ENCODE peak calls at places on chromosomes 16 and 17, in seven cellular contexts. F, O, D, N, Y, H and C are unnamed samples.

GRCh38 chr17:21061971-21062526 is 19.2 kb upstream of the USP22 start:
- DNase-seq in F (no peak), O (no peak), D (no peak), N (no peak), Y (no peak), H (no peak), C (no peak)

GRCh38 chr16:82439678-82440293 is 187.0 kb upstream of the CDH13 start:
- DNase-seq in F (no peak), O (no peak), D (peak), N (no peak), Y (no peak), H (no peak), C (no peak)

GRCh38 chr17:64129515-64129764 is 504 bp downstream of the ERN1 start:
- DNase-seq in F (no peak), O (no peak), D (no peak), N (no peak), Y (no peak), H (no peak), C (no peak)

GRCh38 chr16:54066451-54067056 is 220.0 kb downstream of the IRX3 start:
- DNase-seq in F (no peak), O (no peak), D (no peak), N (no peak), Y (no peak), H (no peak), C (no peak)

GRCh38 chr16:30570621-30571443 is 682 bp downstream of the ZNF688 start:
- DNase-seq in F (no peak), O (peak), D (no peak), N (no peak), Y (peak), H (peak), C (no peak)

GRCh38 chr17:40498281-40499084 is 2.9 kb downstream of the TNS4 start:
- DNase-seq in F (no peak), O (no peak), D (no peak), N (no peak), Y (no peak), H (no peak), C (peak)

GRCh38 chr16:50183316-50183715 is 30.2 kb downstream of the TENT4B start:
- DNase-seq in F (no peak), O (peak), D (no peak), N (no peak), Y (no peak), H (no peak), C (peak)

GRCh38 chr16:79155904-79156303 is 444.6 kb downstream of the MAF start:
- DNase-seq in F (no peak), O (no peak), D (no peak), N (no peak), Y (no peak), H (no peak), C (no peak)

GRCh38 chr17:72455562-72455961 is 334.7 kb downstream of the SOX9 start:
- DNase-seq in F (no peak), O (no peak), D (no peak), N (no peak), Y (no peak), H (no peak), C (no peak)

GRCh38 chr16:59088401-59088800 is 354.3 kb upstream of the GOT2 start:
- DNase-seq in F (no peak), O (peak), D (no peak), N (no peak), Y (no peak), H (no peak), C (no peak)

GRCh38 chr16:77833906-77834599 is 45.7 kb downstream of the VAT1L start:
- DNase-seq in F (no peak), O (peak), D (no peak), N (peak), Y (no peak), H (no peak), C (peak)

GRCh38 chr17:58096892-58097291 is 13.7 kb downstream of the DYNLL2 start:
- DNase-seq in F (no peak), O (no peak), D (no peak), N (no peak), Y (no peak), H (no peak), C (no peak)

GRCh38 chr17:3543453-3543852 is 14.2 kb downstream of the TRPV3 start:
- DNase-seq in F (no peak), O (no peak), D (no peak), N (no peak), Y (no peak), H (no peak), C (no peak)

GRCh38 chr16:88320947-88321634 is 61.7 kb upstream of the ZNF469 start:
- DNase-seq in F (no peak), O (no peak), D (peak), N (no peak), Y (no peak), H (no peak), C (no peak)

GRCh38 chr16:59048876-59049275 is 314.8 kb upstream of the GOT2 start:
- DNase-seq in F (no peak), O (no peak), D (no peak), N (no peak), Y (no peak), H (no peak), C (no peak)

GRCh38 chr17:10737168-10737622 is 7.4 kb upstream of the TMEM220 start:
- DNase-seq in F (peak), O (peak), D (peak), N (no peak), Y (peak), H (peak), C (peak)

GRCh38 chr16:50065624-50066481 is at the start of gene HEATR3:
- DNase-seq in F (peak), O (peak), D (peak), N (peak), Y (peak), H (peak), C (peak)

GRCh38 chr16:19014456-19014855 is 30.7 kb downstream of the TMC7 start:
- DNase-seq in F (no peak), O (no peak), D (no peak), N (no peak), Y (no peak), H (no peak), C (no peak)

GRCh38 chr17:56929362-56929969 is 15.6 kb upstream of the TRIM25 start:
- DNase-seq in F (no peak), O (peak), D (peak), N (no peak), Y (no peak), H (no peak), C (no peak)

GRCh38 chr17:17628388-17629008 is 37.0 kb upstream of the PEMT start:
- DNase-seq in F (no peak), O (no peak), D (no peak), N (no peak), Y (no peak), H (no peak), C (no peak)

GRCh38 chr17:31537558-31537957 is 146.1 kb downstream of the RAB11FIP4 start:
- DNase-seq in F (no peak), O (no peak), D (no peak), N (no peak), Y (peak), H (no peak), C (no peak)

GRCh38 chr16:73065617-73066313 is 17.8 kb upstream of the ZFHX3 start:
- DNase-seq in F (no peak), O (no peak), D (no peak), N (no peak), Y (no peak), H (no peak), C (no peak)

GRCh38 chr16:3131755-3132377 is 3.0 kb upstream of the ZNF213 start:
- DNase-seq in F (no peak), O (peak), D (no peak), N (no peak), Y (no peak), H (no peak), C (no peak)

GRCh38 chr16:3127745-3128144 is 7.1 kb upstream of the ZNF213 start:
- DNase-seq in F (no peak), O (no peak), D (no peak), N (no peak), Y (no peak), H (no peak), C (no peak)

GRCh38 chr16:3123986-3124886 is 10.6 kb upstream of the ZNF213 start:
- DNase-seq in F (peak), O (peak), D (peak), N (peak), Y (peak), H (peak), C (peak)

GRCh38 chr16:3134338-3135119 is at the start of gene ZNF213:
- DNase-seq in F (peak), O (peak), D (peak), N (peak), Y (peak), H (peak), C (peak)

DNA sequence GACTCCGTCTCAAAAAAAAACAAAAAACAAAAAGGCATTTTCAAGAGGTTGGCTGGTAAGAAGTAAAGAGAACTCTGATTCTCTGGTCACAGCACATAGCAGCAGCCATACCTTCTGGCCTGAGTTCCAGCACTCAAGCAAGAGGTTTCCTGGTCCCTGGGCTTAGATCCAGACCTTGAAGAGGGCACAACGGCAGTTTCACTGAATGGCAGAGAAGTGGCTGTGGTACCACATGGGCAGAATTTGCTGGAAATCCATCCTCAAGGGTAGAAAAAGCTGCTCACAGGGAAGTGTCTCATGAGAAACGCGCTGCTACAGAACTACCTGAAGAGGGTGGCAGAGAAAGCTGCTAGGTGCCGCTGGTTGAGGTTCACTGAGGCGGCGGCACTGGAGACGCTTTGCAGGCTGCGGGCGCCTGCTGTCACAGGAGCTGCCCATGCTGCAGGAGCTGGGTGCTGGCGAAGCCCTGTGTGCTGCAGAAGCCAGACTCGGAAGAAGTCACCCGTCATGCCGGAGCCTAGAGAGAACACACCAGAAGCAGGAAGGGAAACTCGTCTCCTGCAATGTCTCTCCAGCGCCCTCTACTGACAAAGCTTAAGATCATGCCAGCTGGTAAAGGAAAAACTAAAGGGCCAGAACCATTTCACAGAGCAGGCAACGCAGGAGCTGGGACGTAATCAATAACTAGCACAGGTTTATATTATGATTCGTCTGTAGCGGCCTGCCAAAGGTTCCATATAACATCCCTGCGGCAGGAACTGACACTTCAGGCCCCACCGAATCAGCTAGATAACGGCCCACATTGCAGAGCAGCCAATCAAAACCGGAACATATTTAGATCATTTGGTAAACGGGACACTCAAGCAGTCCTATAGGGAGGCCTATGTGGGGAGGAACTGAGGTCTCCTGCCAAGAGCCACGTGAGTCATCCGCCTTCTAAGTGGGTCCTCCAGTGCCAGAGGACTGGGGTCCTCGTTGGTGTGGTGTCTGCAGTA is 5.4 kb upstream of the ZNF213 start:
- DNase-seq in F (peak), O (peak), D (no peak), N (no peak), Y (peak), H (peak), C (no peak)
- TF ChIP-seq CTCF in F (peak), O (peak), D (peak), N (peak), Y (peak), H (peak), C (peak)

GRCh38 chr17:33024688-33025486 is 33.2 kb downstream of the SPACA3 start:
- DNase-seq in F (no peak), O (no peak), D (no peak), N (no peak), Y (no peak), H (no peak), C (no peak)

GRCh38 chr17:33023790-33024189 is 32.1 kb downstream of the SPACA3 start:
- DNase-seq in F (no peak), O (no peak), D (no peak), N (no peak), Y (no peak), H (no peak), C (no peak)

GRCh38 chr17:33019161-33019560 is 27.5 kb downstream of the SPACA3 start:
- DNase-seq in F (no peak), O (no peak), D (no peak), N (no peak), Y (no peak), H (no peak), C (no peak)

GRCh38 chr17:33017366-33017765 is 25.7 kb downstream of the SPACA3 start:
- DNase-seq in F (no peak), O (no peak), D (no peak), N (no peak), Y (no peak), H (no peak), C (no peak)

GRCh38 chr17:33021731-33022408 is 30.2 kb downstream of the SPACA3 start:
- DNase-seq in F (no peak), O (peak), D (no peak), N (no peak), Y (no peak), H (no peak), C (no peak)
- TF ChIP-seq CTCF in F (no peak), O (no peak), D (peak), N (no peak), Y (no peak), H (no peak), C (peak)

GRCh38 chr16:48117217-48118105 is 38.3 kb downstream of the ABCC12 start:
- DNase-seq in F (no peak), O (peak), D (peak), N (no peak), Y (no peak), H (no peak), C (no peak)
- TF ChIP-seq CTCF in F (peak), O (peak), D (peak), N (peak), Y (no peak), H (peak), C (peak)

DNA sequence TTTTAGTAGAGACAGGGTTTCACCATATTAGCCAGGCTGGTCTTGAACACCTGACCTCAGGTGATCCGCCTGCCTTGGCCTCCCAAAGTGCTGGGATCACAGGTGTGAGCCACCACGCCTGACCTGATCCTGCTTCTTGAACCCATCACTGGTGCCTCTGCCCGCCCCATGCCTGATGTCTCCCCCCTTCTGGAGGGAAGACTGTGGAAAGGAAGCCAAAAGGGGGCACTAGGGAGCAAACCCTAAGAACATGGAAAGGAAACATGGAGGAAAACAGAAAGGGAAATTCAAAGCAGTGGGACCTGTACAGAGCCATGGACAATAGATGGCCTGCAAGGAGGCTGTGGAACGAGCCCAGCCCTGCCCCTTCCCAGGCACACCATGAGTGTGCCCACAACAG is 31.1 kb upstream of the FASN start:
- DNase-seq in F (no peak), O (no peak), D (peak), N (no peak), Y (no peak), H (no peak), C (no peak)
- TF ChIP-seq CTCF in F (no peak), O (no peak), D (peak), N (peak), Y (no peak), H (no peak), C (peak)

DNA sequence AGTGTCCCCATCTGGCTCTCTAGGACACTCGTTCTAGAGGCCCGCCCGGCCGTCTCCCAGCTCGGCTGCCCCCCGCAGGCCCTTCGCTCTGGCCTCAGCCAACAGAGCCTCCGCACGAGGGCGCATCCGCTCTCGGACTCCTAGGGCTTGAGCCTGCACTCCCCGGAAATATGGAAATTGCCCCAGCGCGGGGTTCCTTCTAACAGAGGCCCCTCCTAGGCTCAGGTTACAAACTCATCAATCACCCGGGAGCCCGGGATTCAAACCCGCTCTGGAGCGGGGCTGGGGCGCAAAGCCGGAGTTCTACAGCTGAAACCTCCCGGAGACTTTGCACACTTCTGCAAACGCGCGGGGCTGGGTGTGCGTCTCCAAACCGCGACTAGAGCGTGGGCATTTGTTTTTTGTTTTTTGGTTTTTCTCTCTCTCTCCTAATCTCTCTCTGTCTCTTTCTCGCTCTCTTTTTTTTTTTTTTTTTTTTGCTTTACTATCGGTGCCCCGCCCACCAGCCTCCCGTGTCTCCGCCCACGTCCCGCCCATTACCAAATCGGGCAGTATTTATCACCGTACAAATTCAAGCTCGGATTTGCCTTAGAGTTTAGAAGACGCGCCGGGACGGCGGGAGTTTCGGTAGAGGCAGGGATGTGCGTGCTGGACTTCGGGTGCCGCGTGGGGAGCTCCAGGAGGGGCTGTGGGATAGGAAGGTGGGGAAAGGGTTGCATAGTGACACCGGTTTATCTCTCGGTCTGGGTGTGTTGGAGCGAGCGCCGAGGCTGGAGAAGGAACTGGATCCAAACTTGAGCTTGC is 2.4 kb upstream of the FOXL1 start:
- DNase-seq in F (peak), O (peak), D (peak), N (peak), Y (no peak), H (no peak), C (peak)
- TF ChIP-seq CTCF in F (peak), O (peak), D (peak), N (peak), Y (no peak), H (peak), C (peak)

GRCh38 chr17:43389022-43389947 is 9.5 kb upstream of the ARL4D start:
- DNase-seq in F (peak), O (peak), D (peak), N (no peak), Y (peak), H (peak), C (no peak)
- TF ChIP-seq CTCF in F (peak), O (peak), D (peak), N (peak), Y (peak), H (peak), C (peak)